ENCODE peak calls at places on chromosomes 2 and 18, in six cellular contexts. H is keratinocyte, M is SK-N-SH, O is endothelial cell of umbilical vein, R is neural progenitor cell, D is H9. L is an unnamed sample.

GRCh38 chr2:138223321-138223720 is 259.0 kb downstream of the HNMT start:
- DNase-seq in H (no peak), O (no peak), D (no peak), R (no peak), M (no peak), L (peak; percentile 71)

GRCh38 chr2:134900151-134900550 is 18.5 kb upstream of the CCNT2 start:
- DNase-seq in D (no peak), O (no peak), H (no peak), M (no peak), R (no peak), L (peak; percentile 31)

GRCh38 chr2:105875241-105875640 is 130.5 kb downstream of the NCK2 start:
- DNase-seq in R (no peak), O (no peak), M (no peak), H (no peak), D (no peak), L (no peak)

GRCh38 chr2:190221438-190221837 is 98.2 kb downstream of the HIBCH start:
- DNase-seq in O (no peak), M (no peak), D (no peak), R (no peak), H (no peak), L (no peak)

GRCh38 chr18:79818036-79818435 is 20.3 kb downstream of the KCNG2 start:
- DNase-seq in H (no peak), R (no peak), D (no peak), O (no peak), M (no peak), L (no peak)

GRCh38 chr18:58144671-58145285 is 100.8 kb downstream of the NEDD4L start:
- DNase-seq in M (no peak), D (no peak), R (no peak), H (no peak), O (no peak), L (no peak)

GRCh38 chr2:206316141-206316540 is 41.7 kb downstream of the ZDBF2 start:
- DNase-seq in R (no peak), H (no peak), M (no peak), O (no peak), D (no peak), L (no peak)

GRCh38 chr2:46451131-46451711 is 28.1 kb upstream of the TMEM247 start:
- DNase-seq in H (no peak), D (no peak), O (no peak), M (no peak), R (no peak), L (peak; percentile 47)

GRCh38 chr2:207008105-207008990 is 69.0 kb downstream of the CPO start:
- DNase-seq in D (peak; percentile 72), O (peak; percentile 35), R (peak; percentile 88), H (peak; percentile 30), M (peak; percentile 22), L (no peak)

GRCh38 chr2:231955758-231956472 is 5.6 kb upstream of the DIS3L2 start:
- DNase-seq in R (no peak), H (no peak), D (no peak), O (no peak), M (no peak), L (no peak)

GRCh38 chr2:127024769-127025356 is 82.1 kb downstream of the BIN1 start:
- DNase-seq in M (peak; percentile 83), R (peak; percentile 78), H (no peak), D (peak; percentile 87), O (no peak), L (peak; percentile 28)

GRCh38 chr18:38539373-38539772 is 973.8 kb upstream of the CELF4 start:
- DNase-seq in M (no peak), H (no peak), O (no peak), D (no peak), R (peak; percentile 72), L (no peak)

GRCh38 chr2:44360749-44361329 is 455 bp downstream of the PREPL start:
- DNase-seq in M (no peak), H (no peak), R (peak; percentile 40), D (no peak), O (no peak), L (no peak)

GRCh38 chr2:38274286-38275276 is 102.5 kb downstream of the ATL2 start:
- DNase-seq in H (no peak), D (no peak), O (peak; percentile 77), M (peak; percentile 81), R (peak; percentile 73), L (peak; percentile 58)

GRCh38 chr18:4765401-4765800 is 310.3 kb upstream of the DLGAP1 start:
- DNase-seq in M (no peak), R (no peak), H (no peak), D (peak; percentile 38), O (no peak), L (no peak)

GRCh38 chr2:117875786-117876185 is 61.3 kb downstream of the DDX18 start:
- DNase-seq in M (no peak), O (no peak), R (no peak), H (no peak), D (no peak), L (no peak)

DNA sequence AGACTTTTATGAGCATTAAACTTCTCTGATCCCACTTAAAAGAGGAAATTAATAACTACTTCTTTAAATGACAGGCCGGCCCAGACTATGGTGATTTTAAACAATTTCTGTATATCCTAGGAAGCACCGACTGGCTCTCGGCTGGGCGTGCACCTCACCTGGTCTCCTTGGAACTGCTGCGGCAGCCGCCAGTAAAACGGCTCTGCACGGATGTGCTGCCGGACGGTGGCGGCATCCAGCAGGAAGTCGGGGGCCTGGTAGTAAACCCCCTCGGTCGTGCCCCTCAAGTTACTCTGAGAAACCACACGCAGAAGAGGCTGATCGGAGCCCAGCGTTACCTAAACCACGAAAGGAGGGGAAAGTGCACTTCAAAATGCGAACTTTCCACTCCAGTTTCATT is 106.5 kb downstream of the LAMA1 start:
- DNase-seq in D (no peak), O (no peak), H (no peak), R (no peak), M (no peak), L (no peak)
- H2AFZ ChIP-seq in D (no peak overlapping the region), O (no peak overlapping the region), H (no peak overlapping the region), R (no peak overlapping the region), M (no peak overlapping the region), L (no peak overlapping the region)

DNA sequence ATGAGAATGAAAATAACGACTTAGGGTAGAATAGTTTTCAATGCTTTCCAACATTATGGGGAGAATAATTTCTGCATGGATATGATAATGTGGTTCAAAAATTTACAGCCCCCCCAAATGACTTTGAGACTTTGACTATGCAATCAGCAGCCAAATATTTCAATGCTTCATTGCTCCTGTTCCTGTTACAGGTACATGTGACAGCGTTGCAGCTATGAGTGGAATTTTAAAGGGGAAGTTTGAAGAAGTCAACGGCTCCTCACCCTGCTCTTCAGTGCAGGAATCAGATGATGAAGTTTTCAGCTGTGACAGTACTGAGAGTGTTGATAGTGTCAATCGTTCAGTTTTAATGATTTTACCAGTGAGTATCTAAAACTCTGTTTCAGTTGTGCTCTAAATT is 25.1 kb downstream of the CSRNP3 start:
- DNase-seq in H (no peak), R (no peak), O (no peak), D (no peak), M (no peak), L (no peak)
- H3K27ac ChIP-seq in H (no peak overlapping the region), R (no peak overlapping the region), O (no peak overlapping the region), D (no peak overlapping the region), M (no peak overlapping the region), L (no peak overlapping the region)

GRCh38 chr2:160205511-160205910 is 5.4 kb upstream of the ITGB6 start:
- DNase-seq in M (no peak), H (peak; percentile 98), O (peak; percentile 97), D (no peak), R (no peak), L (peak; percentile 100)
- H3K9ac ChIP-seq in M (peak overlapping the region; percentile 58), H (peak overlapping the region; percentile 64), O (peak overlapping the region; percentile 65), D (no peak overlapping the region), R (no peak overlapping the region), L (peak overlapping the region; percentile 85)

DNA sequence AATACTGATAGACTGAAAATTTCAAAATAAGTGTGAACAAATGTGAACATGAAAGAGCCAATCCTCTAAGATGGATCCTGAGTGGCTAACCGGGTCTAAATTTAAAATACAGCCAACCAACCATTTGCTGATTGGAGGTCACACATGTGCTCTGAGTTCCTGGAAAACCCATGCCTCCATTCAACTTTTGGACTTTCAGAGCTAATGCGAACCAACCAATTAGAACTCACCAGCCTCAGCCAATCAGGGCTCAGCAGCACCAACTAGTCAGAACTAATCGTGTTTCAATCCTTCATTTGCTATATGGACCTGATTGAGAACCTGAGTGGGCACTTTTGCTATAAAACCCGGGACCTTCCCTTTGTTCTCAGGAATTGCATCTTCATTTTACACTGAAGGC is 111.5 kb downstream of the MEP1B start:
- DNase-seq in H (no peak), M (no peak), O (no peak), D (no peak), R (no peak), L (no peak)
- H2AFZ ChIP-seq in H (no peak overlapping the region), M (peak overlapping the region; percentile 21), O (no peak overlapping the region), D (no peak overlapping the region), R (no peak overlapping the region), L (no peak overlapping the region)

GRCh38 chr2:219082332-219082958 is 21.7 kb upstream of the IHH start:
- DNase-seq in M (no peak), D (no peak), H (no peak), O (no peak), R (no peak), L (no peak)
- H3K27ac ChIP-seq in M (no peak overlapping the region), D (no peak overlapping the region), H (no peak overlapping the region), O (no peak overlapping the region), R (no peak overlapping the region), L (no peak overlapping the region)

L was measured in mammary epithelial cell.